ENCODE peak calls at places on chromosomes 6 and 20, in ten cellular contexts. One of them, this sample, is unnamed.
A peak's percentile ranks its signal among the peaks of the same experiment; 100 is the strongest.

GRCh38 chr6:38688579-38689087 is 14.3 kb downstream of the GLO1 start:
- DNase-seq in GM12865: peak; percentile 45
- DNase-seq in dorsolateral prefrontal cortex: no peak
- DNase-seq in neural crest cell: no peak
- DNase-seq in body of pancreas: no peak
- DNase-seq in LoVo: no peak
- DNase-seq in HT1080: no peak
- DNase-seq in iris pigment epithelial cell: no peak
- DNase-seq in AG08395: no peak
- DNase-seq in Calu3: no peak
- DNase-seq in this sample: peak; percentile 46

GRCh38 chr20:40641212-40641611 is 47.8 kb downstream of the MAFB start:
- DNase-seq in Calu3: no peak
- DNase-seq in body of pancreas: no peak
- DNase-seq in HT1080: no peak
- DNase-seq in neural crest cell: no peak
- DNase-seq in LoVo: no peak
- DNase-seq in GM12865: no peak
- DNase-seq in dorsolateral prefrontal cortex: no peak
- DNase-seq in iris pigment epithelial cell: no peak
- DNase-seq in AG08395: no peak
- DNase-seq in this sample: no peak

GRCh38 chr6:3022765-3023662 is 23.3 kb downstream of the NQO2 start:
- DNase-seq in HT1080: no peak
- DNase-seq in GM12865: peak; percentile 35
- DNase-seq in LoVo: no peak
- DNase-seq in Calu3: no peak
- DNase-seq in neural crest cell: no peak
- DNase-seq in dorsolateral prefrontal cortex: no peak
- DNase-seq in AG08395: no peak
- DNase-seq in body of pancreas: no peak
- DNase-seq in iris pigment epithelial cell: no peak
- DNase-seq in this sample: no peak

GRCh38 chr6:142485256-142485655 is 183.4 kb downstream of the ADGRG6 start:
- DNase-seq in body of pancreas: no peak
- DNase-seq in Calu3: no peak
- DNase-seq in GM12865: no peak
- DNase-seq in HT1080: no peak
- DNase-seq in iris pigment epithelial cell: peak; percentile 66
- DNase-seq in LoVo: no peak
- DNase-seq in AG08395: no peak
- DNase-seq in neural crest cell: no peak
- DNase-seq in dorsolateral prefrontal cortex: no peak
- DNase-seq in this sample: no peak

GRCh38 chr20:584375-585301 is 25.5 kb downstream of the TCF15 start:
- DNase-seq in iris pigment epithelial cell: peak; percentile 11
- DNase-seq in Calu3: peak; percentile 16
- DNase-seq in dorsolateral prefrontal cortex: peak; percentile 28
- DNase-seq in neural crest cell: no peak
- DNase-seq in AG08395: no peak
- DNase-seq in HT1080: peak; percentile 22
- DNase-seq in GM12865: peak; percentile 27
- DNase-seq in LoVo: no peak
- DNase-seq in body of pancreas: no peak
- DNase-seq in this sample: no peak

GRCh38 chr6:163828038-163828790 is 413.7 kb downstream of the QKI start:
- DNase-seq in AG08395: peak; percentile 65
- DNase-seq in dorsolateral prefrontal cortex: peak; percentile 46
- DNase-seq in neural crest cell: no peak
- DNase-seq in GM12865: no peak
- DNase-seq in Calu3: no peak
- DNase-seq in iris pigment epithelial cell: peak; percentile 10
- DNase-seq in body of pancreas: no peak
- DNase-seq in LoVo: no peak
- DNase-seq in HT1080: no peak
- DNase-seq in this sample: peak; percentile 71

GRCh38 chr6:94651239-94651638 is 926.1 kb upstream of the MANEA start:
- DNase-seq in body of pancreas: no peak
- DNase-seq in dorsolateral prefrontal cortex: no peak
- DNase-seq in Calu3: no peak
- DNase-seq in GM12865: no peak
- DNase-seq in neural crest cell: no peak
- DNase-seq in LoVo: no peak
- DNase-seq in iris pigment epithelial cell: no peak
- DNase-seq in AG08395: no peak
- DNase-seq in HT1080: no peak
- DNase-seq in this sample: no peak

GRCh38 chr6:37122861-37123260 is 47.1 kb upstream of the PIM1 start:
- DNase-seq in neural crest cell: no peak
- DNase-seq in iris pigment epithelial cell: peak; percentile 20
- DNase-seq in HT1080: no peak
- DNase-seq in LoVo: no peak
- DNase-seq in body of pancreas: no peak
- DNase-seq in GM12865: no peak
- DNase-seq in AG08395: no peak
- DNase-seq in dorsolateral prefrontal cortex: no peak
- DNase-seq in Calu3: no peak
- DNase-seq in this sample: no peak

GRCh38 chr20:18046535-18046934 is 11.2 kb downstream of the OVOL2 start:
- DNase-seq in LoVo: no peak
- DNase-seq in dorsolateral prefrontal cortex: peak; percentile 2
- DNase-seq in Calu3: no peak
- DNase-seq in neural crest cell: no peak
- DNase-seq in HT1080: no peak
- DNase-seq in body of pancreas: no peak
- DNase-seq in iris pigment epithelial cell: no peak
- DNase-seq in GM12865: no peak
- DNase-seq in AG08395: no peak
- DNase-seq in this sample: no peak

GRCh38 chr6:54291146-54291545 is 17.1 kb upstream of the TINAG start:
- DNase-seq in dorsolateral prefrontal cortex: no peak
- DNase-seq in GM12865: peak; percentile 35
- DNase-seq in iris pigment epithelial cell: peak; percentile 84
- DNase-seq in Calu3: no peak
- DNase-seq in body of pancreas: no peak
- DNase-seq in AG08395: peak; percentile 40
- DNase-seq in HT1080: peak; percentile 66
- DNase-seq in neural crest cell: no peak
- DNase-seq in LoVo: no peak
- DNase-seq in this sample: no peak

GRCh38 chr20:58102744-58103516 is 125.5 kb downstream of the ANKRD60 start:
- DNase-seq in GM12865: no peak
- DNase-seq in Calu3: no peak
- DNase-seq in LoVo: peak; percentile 27
- DNase-seq in body of pancreas: no peak
- DNase-seq in HT1080: peak; percentile 96
- DNase-seq in neural crest cell: no peak
- DNase-seq in iris pigment epithelial cell: no peak
- DNase-seq in dorsolateral prefrontal cortex: no peak
- DNase-seq in AG08395: peak; percentile 23
- DNase-seq in this sample: no peak

GRCh38 chr6:101803146-101803545 is 409.6 kb downstream of the GRIK2 start:
- DNase-seq in HT1080: peak; percentile 39
- DNase-seq in neural crest cell: no peak
- DNase-seq in body of pancreas: no peak
- DNase-seq in iris pigment epithelial cell: peak; percentile 56
- DNase-seq in AG08395: no peak
- DNase-seq in GM12865: no peak
- DNase-seq in Calu3: no peak
- DNase-seq in dorsolateral prefrontal cortex: no peak
- DNase-seq in LoVo: no peak
- DNase-seq in this sample: no peak

GRCh38 chr6:141421378-141421777 is 711.3 kb upstream of the GJE1 start:
- DNase-seq in dorsolateral prefrontal cortex: no peak
- DNase-seq in LoVo: no peak
- DNase-seq in Calu3: peak; percentile 4
- DNase-seq in neural crest cell: no peak
- DNase-seq in HT1080: peak; percentile 69
- DNase-seq in AG08395: peak; percentile 54
- DNase-seq in iris pigment epithelial cell: peak; percentile 91
- DNase-seq in body of pancreas: no peak
- DNase-seq in GM12865: no peak
- DNase-seq in this sample: no peak

GRCh38 chr6:5190467-5190866 is 70.3 kb downstream of the LYRM4 start:
- DNase-seq in body of pancreas: no peak
- DNase-seq in neural crest cell: no peak
- DNase-seq in HT1080: peak; percentile 89
- DNase-seq in iris pigment epithelial cell: peak; percentile 98
- DNase-seq in Calu3: no peak
- DNase-seq in AG08395: peak; percentile 87
- DNase-seq in GM12865: no peak
- DNase-seq in LoVo: no peak
- DNase-seq in dorsolateral prefrontal cortex: no peak
- DNase-seq in this sample: no peak

GRCh38 chr6:42268016-42268834 is 50.6 kb upstream of the MRPS10 start:
- DNase-seq in iris pigment epithelial cell: no peak
- DNase-seq in Calu3: no peak
- DNase-seq in HT1080: no peak
- DNase-seq in body of pancreas: no peak
- DNase-seq in neural crest cell: no peak
- DNase-seq in AG08395: no peak
- DNase-seq in LoVo: no peak
- DNase-seq in GM12865: no peak
- DNase-seq in dorsolateral prefrontal cortex: no peak
- DNase-seq in this sample: no peak

GRCh38 chr20:60242836-60243520 is 284.8 kb downstream of the CDH26 start:
- DNase-seq in body of pancreas: no peak
- DNase-seq in neural crest cell: no peak
- DNase-seq in LoVo: no peak
- DNase-seq in dorsolateral prefrontal cortex: no peak
- DNase-seq in AG08395: peak; percentile 27
- DNase-seq in iris pigment epithelial cell: no peak
- DNase-seq in GM12865: no peak
- DNase-seq in Calu3: no peak
- DNase-seq in HT1080: peak; percentile 93
- DNase-seq in this sample: no peak

GRCh38 chr20:51565741-51566140 is 23.2 kb upstream of the NFATC2 start:
- DNase-seq in iris pigment epithelial cell: peak; percentile 26
- DNase-seq in neural crest cell: no peak
- DNase-seq in dorsolateral prefrontal cortex: no peak
- DNase-seq in Calu3: no peak
- DNase-seq in LoVo: no peak
- DNase-seq in body of pancreas: no peak
- DNase-seq in HT1080: no peak
- DNase-seq in AG08395: peak; percentile 64
- DNase-seq in GM12865: no peak
- DNase-seq in this sample: no peak

GRCh38 chr6:29722773-29723665 is at the start of gene HLA-F:
- DNase-seq in neural crest cell: peak; percentile 51
- DNase-seq in AG08395: peak; percentile 95
- DNase-seq in HT1080: peak; percentile 65
- DNase-seq in Calu3: peak; percentile 84
- DNase-seq in dorsolateral prefrontal cortex: peak; percentile 85
- DNase-seq in GM12865: peak; percentile 95
- DNase-seq in iris pigment epithelial cell: peak; percentile 86
- DNase-seq in LoVo: peak; percentile 91
- DNase-seq in body of pancreas: peak; percentile 84
- DNase-seq in this sample: peak; percentile 71

GRCh38 chr20:60071965-60072364 is 113.7 kb downstream of the CDH26 start:
- DNase-seq in iris pigment epithelial cell: peak; percentile 53
- DNase-seq in AG08395: no peak
- DNase-seq in HT1080: peak; percentile 13
- DNase-seq in body of pancreas: no peak
- DNase-seq in neural crest cell: no peak
- DNase-seq in GM12865: no peak
- DNase-seq in LoVo: no peak
- DNase-seq in Calu3: no peak
- DNase-seq in dorsolateral prefrontal cortex: no peak
- DNase-seq in this sample: no peak

GRCh38 chr6:22613695-22614094 is 44.3 kb downstream of the HDGFL1 start:
- DNase-seq in body of pancreas: no peak
- DNase-seq in HT1080: peak; percentile 55
- DNase-seq in neural crest cell: no peak
- DNase-seq in iris pigment epithelial cell: peak; percentile 93
- DNase-seq in LoVo: no peak
- DNase-seq in dorsolateral prefrontal cortex: no peak
- DNase-seq in GM12865: no peak
- DNase-seq in AG08395: peak; percentile 54
- DNase-seq in Calu3: no peak
- DNase-seq in this sample: no peak

GRCh38 chr6:3398755-3399671 is 57.8 kb downstream of the SLC22A23 start:
- DNase-seq in iris pigment epithelial cell: no peak
- DNase-seq in dorsolateral prefrontal cortex: no peak
- DNase-seq in body of pancreas: no peak
- DNase-seq in AG08395: no peak
- DNase-seq in LoVo: peak; percentile 72
- DNase-seq in HT1080: no peak
- DNase-seq in GM12865: no peak
- DNase-seq in Calu3: no peak
- DNase-seq in neural crest cell: no peak
- DNase-seq in this sample: no peak

GRCh38 chr6:14996892-14997291 is 249.0 kb upstream of the JARID2 start:
- DNase-seq in HT1080: no peak
- DNase-seq in dorsolateral prefrontal cortex: no peak
- DNase-seq in Calu3: peak; percentile 4
- DNase-seq in AG08395: no peak
- DNase-seq in iris pigment epithelial cell: no peak
- DNase-seq in neural crest cell: no peak
- DNase-seq in GM12865: no peak
- DNase-seq in body of pancreas: no peak
- DNase-seq in LoVo: no peak
- DNase-seq in this sample: no peak

GRCh38 chr20:31608256-31608980 is 3.3 kb downstream of the ID1 start:
- DNase-seq in HT1080: peak; percentile 82
- DNase-seq in neural crest cell: no peak
- DNase-seq in iris pigment epithelial cell: peak; percentile 79
- DNase-seq in Calu3: peak; percentile 99
- DNase-seq in AG08395: peak; percentile 59
- DNase-seq in body of pancreas: peak; percentile 85
- DNase-seq in dorsolateral prefrontal cortex: peak; percentile 56
- DNase-seq in GM12865: no peak
- DNase-seq in LoVo: peak; percentile 90
- DNase-seq in this sample: peak; percentile 88

GRCh38 chr6:137851669-137852068 is 15.4 kb upstream of the TNFAIP3 start:
- DNase-seq in GM12865: no peak
- DNase-seq in LoVo: peak; percentile 50
- DNase-seq in neural crest cell: no peak
- DNase-seq in Calu3: peak; percentile 17
- DNase-seq in iris pigment epithelial cell: no peak
- DNase-seq in HT1080: no peak
- DNase-seq in AG08395: no peak
- DNase-seq in body of pancreas: no peak
- DNase-seq in dorsolateral prefrontal cortex: no peak
- DNase-seq in this sample: no peak

GRCh38 chr6:35896228-35896627 is 24.7 kb downstream of the SRPK1 start:
- DNase-seq in Calu3: no peak
- DNase-seq in dorsolateral prefrontal cortex: no peak
- DNase-seq in GM12865: no peak
- DNase-seq in LoVo: no peak
- DNase-seq in body of pancreas: no peak
- DNase-seq in HT1080: no peak
- DNase-seq in AG08395: no peak
- DNase-seq in neural crest cell: no peak
- DNase-seq in iris pigment epithelial cell: no peak
- DNase-seq in this sample: no peak

GRCh38 chr20:47691632-47692031 is 93.6 kb downstream of the SULF2 start:
- DNase-seq in iris pigment epithelial cell: peak; percentile 22
- DNase-seq in AG08395: no peak
- DNase-seq in body of pancreas: no peak
- DNase-seq in Calu3: no peak
- DNase-seq in dorsolateral prefrontal cortex: no peak
- DNase-seq in neural crest cell: no peak
- DNase-seq in LoVo: no peak
- DNase-seq in HT1080: no peak
- DNase-seq in GM12865: no peak
- DNase-seq in this sample: no peak

GRCh38 chr20:57647006-57647932 is 27.0 kb upstream of the ZBP1 start:
- DNase-seq in Calu3: peak; percentile 36
- DNase-seq in dorsolateral prefrontal cortex: no peak
- DNase-seq in HT1080: no peak
- DNase-seq in AG08395: no peak
- DNase-seq in body of pancreas: no peak
- DNase-seq in GM12865: no peak
- DNase-seq in neural crest cell: no peak
- DNase-seq in iris pigment epithelial cell: no peak
- DNase-seq in LoVo: no peak
- DNase-seq in this sample: no peak

GRCh38 chr6:161151059-161151645 is 122.7 kb downstream of the AGPAT4 start:
- DNase-seq in LoVo: no peak
- DNase-seq in GM12865: no peak
- DNase-seq in AG08395: no peak
- DNase-seq in HT1080: no peak
- DNase-seq in iris pigment epithelial cell: no peak
- DNase-seq in body of pancreas: no peak
- DNase-seq in Calu3: no peak
- DNase-seq in neural crest cell: no peak
- DNase-seq in dorsolateral prefrontal cortex: no peak
- DNase-seq in this sample: no peak

This sample was measured in D341Med.